ENCODE peak calls at places on chromosomes 1 and 21, in ten cellular contexts. I is cardiac muscle cell, B is heart right ventricle, U is MCF 10A, H is brain microvascular endothelial cell, E is GM12865, N is AG04450, G is AG09309, C is PC-9, K is nephron progenitor cell. O is an unnamed sample.

GRCh38 chr1:40313958-40314720 is 2.9 kb downstream of the COL9A2 start:
- DNase-seq in U (no peak), E (no peak), I (no peak), G (no peak), B (no peak), K (no peak), C (no peak), N (no peak), H (no peak), O (no peak)

GRCh38 chr1:19395678-19396192 is 83.6 kb downstream of the SLC66A1 start:
- DNase-seq in G (peak; percentile 52), U (peak; percentile 50), B (no peak), C (no peak), E (no peak), K (no peak), H (no peak), N (no peak), I (no peak), O (no peak)

GRCh38 chr1:182674346-182675246 is 9.8 kb downstream of the RGS8 start:
- DNase-seq in B (peak; percentile 22), U (no peak), N (no peak), C (no peak), H (peak; percentile 7), G (no peak), K (no peak), I (peak; percentile 43), E (no peak), O (no peak)

GRCh38 chr21:17455451-17455850 is 57.4 kb upstream of the CXADR start:
- DNase-seq in H (no peak), I (no peak), K (no peak), B (no peak), U (no peak), N (no peak), G (no peak), E (no peak), C (no peak), O (no peak)

GRCh38 chr1:43207229-43207853 is 35.2 kb downstream of the CFAP57 start:
- DNase-seq in H (peak; percentile 88), N (peak; percentile 15), C (peak; percentile 91), B (no peak), U (peak; percentile 65), K (no peak), E (no peak), I (peak; percentile 81), G (no peak), O (no peak)

GRCh38 chr1:109438798-109439297 is 12.6 kb upstream of the PSMA5 start:
- DNase-seq in G (peak; percentile 88), C (peak; percentile 54), N (peak; percentile 84), H (peak; percentile 96), E (peak; percentile 47), K (no peak), U (peak; percentile 51), B (no peak), I (peak; percentile 73), O (no peak)

GRCh38 chr21:43936186-43936967 is 71.4 kb downstream of the AGPAT3 start:
- DNase-seq in C (no peak), K (no peak), N (no peak), U (no peak), H (no peak), E (no peak), I (no peak), G (no peak), B (no peak), O (no peak)

GRCh38 chr21:36150192-36150711 is 6.4 kb upstream of the DOP1B start:
- DNase-seq in C (no peak), I (peak; percentile 71), H (no peak), K (no peak), E (peak; percentile 60), G (no peak), U (no peak), N (no peak), B (no peak), O (no peak)

GRCh38 chr1:51189421-51190073 is 46.5 kb upstream of the RNF11 start:
- DNase-seq in N (peak; percentile 50), G (peak; percentile 51), K (peak; percentile 47), B (no peak), E (peak; percentile 79), C (peak; percentile 42), H (peak; percentile 33), U (peak; percentile 69), I (peak; percentile 85), O (peak; percentile 47)

GRCh38 chr21:26003428-26003827 is 167.1 kb downstream of the APP start:
- DNase-seq in K (no peak), C (no peak), H (no peak), N (no peak), B (no peak), G (no peak), I (no peak), E (no peak), U (no peak), O (no peak)

GRCh38 chr1:22772054-22772453 is 61.4 kb downstream of the EPHB2 start:
- DNase-seq in H (no peak), C (no peak), I (no peak), G (no peak), E (no peak), U (no peak), K (peak; percentile 83), N (no peak), B (no peak), O (no peak)

GRCh38 chr1:40909281-40909680 is 47.1 kb upstream of the CITED4 start:
- DNase-seq in E (no peak), N (no peak), C (no peak), U (no peak), B (no peak), I (no peak), H (no peak), K (no peak), G (no peak), O (no peak)

GRCh38 chr1:153539395-153540093 is 1.2 kb downstream of the S100A5 start:
- DNase-seq in U (no peak), B (no peak), G (no peak), E (no peak), N (no peak), I (no peak), K (no peak), H (no peak), C (no peak), O (no peak)

GRCh38 chr1:14649976-14650375 is 51.5 kb downstream of the KAZN start:
- DNase-seq in U (no peak), B (no peak), N (no peak), G (no peak), I (no peak), C (no peak), H (no peak), K (no peak), E (no peak), O (no peak)

DNA sequence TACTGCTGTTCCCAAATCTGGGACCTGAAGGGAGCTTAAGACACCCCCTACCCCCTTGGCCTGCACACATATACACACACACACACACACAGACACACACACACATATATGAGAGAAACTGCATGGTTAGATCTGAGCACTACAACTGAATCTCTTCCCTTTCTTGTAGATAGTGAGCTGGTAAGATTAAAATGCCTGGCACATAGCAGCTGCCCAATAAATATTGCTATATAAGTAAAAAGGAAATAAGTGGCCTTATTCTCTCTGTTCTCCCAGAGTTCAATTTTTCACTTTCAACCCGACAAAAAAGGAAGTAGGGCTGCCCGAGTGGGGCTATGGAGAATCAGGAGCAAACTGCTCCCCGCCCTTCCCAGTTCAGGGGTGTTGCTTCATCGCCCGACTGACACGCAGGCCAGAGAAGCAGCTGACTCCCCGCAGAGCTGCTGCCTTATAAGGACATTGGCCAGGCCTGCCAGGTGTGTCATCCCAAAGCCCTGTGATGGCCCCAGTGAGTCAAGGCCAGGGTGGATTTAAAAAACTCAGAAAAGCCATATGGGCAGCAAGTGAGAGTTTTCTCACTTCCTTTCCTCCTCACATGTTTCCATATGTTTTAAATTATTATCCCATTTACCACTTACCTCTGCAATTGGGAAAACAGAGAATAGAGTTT is 106.5 kb upstream of the SLC44A3 start:
- DNase-seq in N (peak; percentile 97), C (peak; percentile 99), B (peak; percentile 62), H (peak; percentile 91), E (peak; percentile 21), U (peak; percentile 98), K (no peak), I (peak; percentile 95), G (peak; percentile 88), O (no peak)
- TF ChIP-seq CTCF in N (no peak), C (no peak), B (no peak), H (no peak), E (no peak), U (no peak), K (no peak), I (no peak), G (no peak), O (no peak)

DNA sequence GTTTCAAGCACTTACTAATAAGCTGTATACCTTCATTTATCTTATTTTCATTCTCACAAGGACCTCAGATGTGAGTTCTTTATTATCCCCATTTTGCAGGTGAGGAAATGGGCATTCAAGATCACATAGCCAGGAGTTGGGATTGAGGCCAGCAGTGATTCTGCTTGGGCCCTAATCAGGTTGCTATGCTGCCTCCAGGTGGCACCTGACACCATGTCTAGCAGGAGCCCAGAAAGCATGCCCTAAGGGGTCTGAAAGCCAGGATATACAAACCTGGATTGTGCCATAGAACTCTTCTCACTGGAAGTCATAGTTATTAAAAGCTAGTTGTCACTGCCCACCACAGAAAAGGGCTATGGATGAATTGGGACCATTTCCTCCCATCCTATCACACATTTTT is 61.1 kb downstream of the FYB2 start:
- DNase-seq in H (no peak), E (peak; percentile 14), I (no peak), K (peak; percentile 4), U (peak; percentile 61), B (peak; percentile 14), C (peak; percentile 48), N (no peak), G (no peak), O (no peak)
- TF ChIP-seq CTCF in H (no peak), E (peak; percentile 7), I (no peak), K (no peak), U (no peak), B (peak; percentile 27), C (peak; percentile 46), N (no peak), G (no peak), O (no peak)

GRCh38 chr1:90616395-90616794 is 100.7 kb downstream of the BARHL2 start:
- DNase-seq in I (peak; percentile 1), E (peak; percentile 31), K (peak; percentile 17), B (no peak), H (peak; percentile 5), G (no peak), N (no peak), C (no peak), U (peak; percentile 38), O (no peak)

GRCh38 chr1:90612033-90612432 is 105.1 kb downstream of the BARHL2 start:
- DNase-seq in N (no peak), I (no peak), K (no peak), E (no peak), H (no peak), G (no peak), C (no peak), U (no peak), B (no peak), O (no peak)

GRCh38 chr1:90613371-90613770 is 103.7 kb downstream of the BARHL2 start:
- DNase-seq in E (no peak), B (no peak), H (no peak), G (no peak), I (no peak), C (no peak), N (no peak), K (no peak), U (no peak), O (no peak)

GRCh38 chr1:90614872-90615271 is 102.2 kb downstream of the BARHL2 start:
- DNase-seq in K (no peak), G (no peak), I (no peak), E (no peak), N (no peak), B (no peak), C (no peak), U (peak; percentile 6), H (no peak), O (no peak)
- TF ChIP-seq CTCF in K (peak; percentile 60), G (peak; percentile 17), I (peak; percentile 23), E (peak; percentile 38), N (peak; percentile 42), B (peak; percentile 16), C (peak; percentile 61), U (peak; percentile 31), H (peak; percentile 47), O (peak; percentile 63)

GRCh38 chr1:232378266-232379041 is 251.5 kb downstream of the SIPA1L2 start:
- DNase-seq in U (no peak), N (no peak), K (no peak), E (no peak), I (no peak), C (no peak), B (peak; percentile 28), G (no peak), H (no peak), O (no peak)
- TF ChIP-seq CTCF in U (no peak), N (no peak), K (no peak), E (no peak), I (no peak), C (no peak), B (no peak), G (no peak), H (no peak), O (no peak)

O was measured in neural crest cell.